ENCODE peak calls at places on chromosomes 3 and 15, in seven cellular contexts. One of them, this sample, is unnamed.

GRCh38 chr15:78808550-78808949 is 2.7 kb downstream of the ADAMTS7 start:
- DNase-seq in heart left ventricle: peak; percentile 76
- DNase-seq in body of pancreas: no peak
- DNase-seq in RWPE1: peak; percentile 42
- DNase-seq in upper lobe of right lung: no peak
- DNase-seq in AG04450: no peak
- DNase-seq in ovary: no peak
- DNase-seq in this sample: no peak

GRCh38 chr3:39096775-39097174 is 10.7 kb downstream of the GORASP1 start:
- DNase-seq in RWPE1: no peak
- DNase-seq in heart left ventricle: no peak
- DNase-seq in upper lobe of right lung: no peak
- DNase-seq in body of pancreas: peak; percentile 50
- DNase-seq in ovary: no peak
- DNase-seq in AG04450: no peak
- DNase-seq in this sample: no peak

GRCh38 chr15:28105793-28106192 is 6.7 kb upstream of the OCA2 start:
- DNase-seq in RWPE1: no peak
- DNase-seq in AG04450: no peak
- DNase-seq in ovary: peak; percentile 8
- DNase-seq in upper lobe of right lung: no peak
- DNase-seq in body of pancreas: no peak
- DNase-seq in heart left ventricle: no peak
- DNase-seq in this sample: no peak

GRCh38 chr3:139288266-139288821 is 55.5 kb upstream of the MRPS22 start:
- DNase-seq in RWPE1: no peak
- DNase-seq in body of pancreas: peak; percentile 79
- DNase-seq in AG04450: no peak
- DNase-seq in ovary: no peak
- DNase-seq in heart left ventricle: peak; percentile 80
- DNase-seq in upper lobe of right lung: peak; percentile 58
- DNase-seq in this sample: peak; percentile 64

GRCh38 chr3:16789344-16790100 is 95.2 kb upstream of the PLCL2 start:
- DNase-seq in heart left ventricle: no peak
- DNase-seq in ovary: no peak
- DNase-seq in RWPE1: no peak
- DNase-seq in AG04450: no peak
- DNase-seq in body of pancreas: no peak
- DNase-seq in upper lobe of right lung: no peak
- DNase-seq in this sample: no peak

GRCh38 chr3:170419301-170420087 is 826 bp downstream of the CLDN11 start:
- DNase-seq in heart left ventricle: peak; percentile 34
- DNase-seq in ovary: peak; percentile 76
- DNase-seq in AG04450: no peak
- DNase-seq in RWPE1: no peak
- DNase-seq in body of pancreas: no peak
- DNase-seq in upper lobe of right lung: no peak
- DNase-seq in this sample: peak; percentile 49

GRCh38 chr3:192887701-192888100 is 30.0 kb downstream of the MB21D2 start:
- DNase-seq in body of pancreas: no peak
- DNase-seq in AG04450: no peak
- DNase-seq in RWPE1: no peak
- DNase-seq in upper lobe of right lung: no peak
- DNase-seq in heart left ventricle: no peak
- DNase-seq in ovary: no peak
- DNase-seq in this sample: no peak

GRCh38 chr3:52067046-52067445 is 10.7 kb upstream of the DUSP7 start:
- DNase-seq in ovary: no peak
- DNase-seq in AG04450: no peak
- DNase-seq in heart left ventricle: no peak
- DNase-seq in upper lobe of right lung: no peak
- DNase-seq in RWPE1: no peak
- DNase-seq in body of pancreas: no peak
- DNase-seq in this sample: no peak

GRCh38 chr15:29687939-29688884 is 134.1 kb downstream of the TJP1 start:
- DNase-seq in ovary: no peak
- DNase-seq in RWPE1: no peak
- DNase-seq in AG04450: no peak
- DNase-seq in upper lobe of right lung: no peak
- DNase-seq in body of pancreas: peak; percentile 32
- DNase-seq in heart left ventricle: no peak
- DNase-seq in this sample: no peak

GRCh38 chr3:72892870-72893269 is 5.0 kb downstream of the GXYLT2 start:
- DNase-seq in upper lobe of right lung: no peak
- DNase-seq in heart left ventricle: no peak
- DNase-seq in ovary: no peak
- DNase-seq in body of pancreas: no peak
- DNase-seq in RWPE1: no peak
- DNase-seq in AG04450: no peak
- DNase-seq in this sample: no peak

GRCh38 chr3:85081191-85081895 is 122.6 kb downstream of the CADM2 start:
- DNase-seq in ovary: no peak
- DNase-seq in RWPE1: peak; percentile 0
- DNase-seq in heart left ventricle: no peak
- DNase-seq in AG04450: no peak
- DNase-seq in body of pancreas: no peak
- DNase-seq in upper lobe of right lung: no peak
- DNase-seq in this sample: no peak

GRCh38 chr3:111260878-111261277 is 189.3 kb downstream of the NECTIN3 start:
- DNase-seq in RWPE1: no peak
- DNase-seq in ovary: no peak
- DNase-seq in body of pancreas: no peak
- DNase-seq in AG04450: no peak
- DNase-seq in heart left ventricle: no peak
- DNase-seq in upper lobe of right lung: no peak
- DNase-seq in this sample: no peak

GRCh38 chr3:126186271-126186670 is 5.9 kb upstream of the ALDH1L1 start:
- DNase-seq in heart left ventricle: no peak
- DNase-seq in ovary: no peak
- DNase-seq in upper lobe of right lung: no peak
- DNase-seq in AG04450: no peak
- DNase-seq in RWPE1: no peak
- DNase-seq in body of pancreas: no peak
- DNase-seq in this sample: no peak

GRCh38 chr3:13217253-13217652 is 144.0 kb upstream of the IQSEC1 start:
- DNase-seq in ovary: no peak
- DNase-seq in AG04450: no peak
- DNase-seq in upper lobe of right lung: no peak
- DNase-seq in RWPE1: no peak
- DNase-seq in body of pancreas: no peak
- DNase-seq in heart left ventricle: no peak
- DNase-seq in this sample: no peak

GRCh38 chr3:71046791-71047190 is 536.7 kb downstream of the FOXP1 start:
- DNase-seq in heart left ventricle: no peak
- DNase-seq in ovary: no peak
- DNase-seq in upper lobe of right lung: no peak
- DNase-seq in body of pancreas: no peak
- DNase-seq in AG04450: no peak
- DNase-seq in RWPE1: no peak
- DNase-seq in this sample: no peak

GRCh38 chr3:71048948-71049347 is 534.6 kb downstream of the FOXP1 start:
- DNase-seq in heart left ventricle: no peak
- DNase-seq in upper lobe of right lung: no peak
- DNase-seq in RWPE1: no peak
- DNase-seq in AG04450: no peak
- DNase-seq in body of pancreas: no peak
- DNase-seq in ovary: no peak
- DNase-seq in this sample: no peak

GRCh38 chr3:71047616-71048531 is 535.7 kb downstream of the FOXP1 start:
- DNase-seq in ovary: no peak
- DNase-seq in RWPE1: no peak
- DNase-seq in body of pancreas: no peak
- DNase-seq in AG04450: no peak
- DNase-seq in heart left ventricle: no peak
- DNase-seq in upper lobe of right lung: no peak
- DNase-seq in this sample: no peak

GRCh38 chr3:71045917-71046282 is 537.6 kb downstream of the FOXP1 start:
- DNase-seq in RWPE1: no peak
- DNase-seq in AG04450: no peak
- DNase-seq in heart left ventricle: no peak
- DNase-seq in body of pancreas: no peak
- DNase-seq in upper lobe of right lung: no peak
- DNase-seq in ovary: no peak
- DNase-seq in this sample: no peak

GRCh38 chr3:71045212-71045916 is 538.2 kb downstream of the FOXP1 start:
- DNase-seq in body of pancreas: no peak
- DNase-seq in upper lobe of right lung: no peak
- DNase-seq in RWPE1: no peak
- DNase-seq in AG04450: no peak
- DNase-seq in heart left ventricle: no peak
- DNase-seq in ovary: no peak
- DNase-seq in this sample: no peak
- H3K27ac ChIP-seq in body of pancreas: no peak overlapping the region
- H3K27ac ChIP-seq in upper lobe of right lung: no peak overlapping the region
- H3K27ac ChIP-seq in RWPE1: no peak overlapping the region
- H3K27ac ChIP-seq in AG04450: no peak overlapping the region
- H3K27ac ChIP-seq in heart left ventricle: no peak overlapping the region
- H3K27ac ChIP-seq in ovary: no peak overlapping the region
- H3K27ac ChIP-seq in this sample: no peak overlapping the region

GRCh38 chr15:32794973-32795372 is 77.2 kb downstream of the GREM1 start:
- DNase-seq in heart left ventricle: no peak
- DNase-seq in ovary: no peak
- DNase-seq in AG04450: no peak
- DNase-seq in body of pancreas: no peak
- DNase-seq in upper lobe of right lung: no peak
- DNase-seq in RWPE1: no peak
- DNase-seq in this sample: no peak
- H3K27ac ChIP-seq in heart left ventricle: no peak overlapping the region
- H3K27ac ChIP-seq in ovary: no peak overlapping the region
- H3K27ac ChIP-seq in AG04450: no peak overlapping the region
- H3K27ac ChIP-seq in body of pancreas: no peak overlapping the region
- H3K27ac ChIP-seq in upper lobe of right lung: no peak overlapping the region
- H3K27ac ChIP-seq in RWPE1: no peak overlapping the region
- H3K27ac ChIP-seq in this sample: no peak overlapping the region

DNA sequence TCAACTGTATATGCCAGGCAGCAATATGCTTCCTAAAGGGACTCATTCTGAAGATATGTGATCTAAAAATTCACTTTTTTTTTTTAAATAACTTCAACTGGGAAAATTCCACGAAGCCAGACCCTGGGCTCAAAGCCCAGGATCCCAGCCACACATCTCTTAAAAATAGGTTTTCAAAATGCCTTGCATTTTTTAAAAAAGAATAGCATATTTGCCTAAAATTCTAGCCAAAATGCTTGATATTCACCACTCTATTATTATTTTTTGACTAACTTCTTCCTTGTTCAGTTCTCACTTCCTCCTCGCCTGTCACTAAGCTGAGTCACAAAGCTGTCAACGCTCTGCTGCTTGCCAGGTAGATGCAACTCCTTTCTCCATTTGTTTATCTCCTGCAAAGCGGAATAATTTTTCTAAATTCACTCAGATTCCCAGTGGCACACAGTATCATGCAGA is 28.0 kb upstream of the VGLL4 start:
- DNase-seq in RWPE1: no peak
- DNase-seq in heart left ventricle: peak; percentile 43
- DNase-seq in ovary: no peak
- DNase-seq in AG04450: no peak
- DNase-seq in upper lobe of right lung: no peak
- DNase-seq in body of pancreas: peak; percentile 33
- DNase-seq in this sample: no peak
- H3K27ac ChIP-seq in RWPE1: no peak overlapping the region
- H3K27ac ChIP-seq in heart left ventricle: no peak overlapping the region
- H3K27ac ChIP-seq in ovary: no peak overlapping the region
- H3K27ac ChIP-seq in AG04450: no peak overlapping the region
- H3K27ac ChIP-seq in upper lobe of right lung: no peak overlapping the region
- H3K27ac ChIP-seq in body of pancreas: peak overlapping the region; percentile 68
- H3K27ac ChIP-seq in this sample: no peak overlapping the region

GRCh38 chr3:141386611-141387110 is 18.4 kb downstream of the ZBTB38 start:
- DNase-seq in upper lobe of right lung: no peak
- DNase-seq in AG04450: no peak
- DNase-seq in RWPE1: no peak
- DNase-seq in body of pancreas: no peak
- DNase-seq in ovary: no peak
- DNase-seq in heart left ventricle: no peak
- DNase-seq in this sample: no peak
- H3K27ac ChIP-seq in upper lobe of right lung: peak overlapping the region; percentile 7
- H3K27ac ChIP-seq in AG04450: peak overlapping the region; percentile 83
- H3K27ac ChIP-seq in RWPE1: no peak overlapping the region
- H3K27ac ChIP-seq in body of pancreas: no peak overlapping the region
- H3K27ac ChIP-seq in ovary: no peak overlapping the region
- H3K27ac ChIP-seq in heart left ventricle: no peak overlapping the region
- H3K27ac ChIP-seq in this sample: no peak overlapping the region

GRCh38 chr3:185149591-185149990 is 3.3 kb downstream of the C3orf70 start:
- DNase-seq in body of pancreas: no peak
- DNase-seq in RWPE1: no peak
- DNase-seq in heart left ventricle: no peak
- DNase-seq in ovary: no peak
- DNase-seq in upper lobe of right lung: no peak
- DNase-seq in AG04450: no peak
- DNase-seq in this sample: no peak
- H3K27ac ChIP-seq in body of pancreas: no peak overlapping the region
- H3K27ac ChIP-seq in RWPE1: no peak overlapping the region
- H3K27ac ChIP-seq in heart left ventricle: no peak overlapping the region
- H3K27ac ChIP-seq in ovary: no peak overlapping the region
- H3K27ac ChIP-seq in upper lobe of right lung: no peak overlapping the region
- H3K27ac ChIP-seq in AG04450: no peak overlapping the region
- H3K27ac ChIP-seq in this sample: peak overlapping the region; percentile 83

DNA sequence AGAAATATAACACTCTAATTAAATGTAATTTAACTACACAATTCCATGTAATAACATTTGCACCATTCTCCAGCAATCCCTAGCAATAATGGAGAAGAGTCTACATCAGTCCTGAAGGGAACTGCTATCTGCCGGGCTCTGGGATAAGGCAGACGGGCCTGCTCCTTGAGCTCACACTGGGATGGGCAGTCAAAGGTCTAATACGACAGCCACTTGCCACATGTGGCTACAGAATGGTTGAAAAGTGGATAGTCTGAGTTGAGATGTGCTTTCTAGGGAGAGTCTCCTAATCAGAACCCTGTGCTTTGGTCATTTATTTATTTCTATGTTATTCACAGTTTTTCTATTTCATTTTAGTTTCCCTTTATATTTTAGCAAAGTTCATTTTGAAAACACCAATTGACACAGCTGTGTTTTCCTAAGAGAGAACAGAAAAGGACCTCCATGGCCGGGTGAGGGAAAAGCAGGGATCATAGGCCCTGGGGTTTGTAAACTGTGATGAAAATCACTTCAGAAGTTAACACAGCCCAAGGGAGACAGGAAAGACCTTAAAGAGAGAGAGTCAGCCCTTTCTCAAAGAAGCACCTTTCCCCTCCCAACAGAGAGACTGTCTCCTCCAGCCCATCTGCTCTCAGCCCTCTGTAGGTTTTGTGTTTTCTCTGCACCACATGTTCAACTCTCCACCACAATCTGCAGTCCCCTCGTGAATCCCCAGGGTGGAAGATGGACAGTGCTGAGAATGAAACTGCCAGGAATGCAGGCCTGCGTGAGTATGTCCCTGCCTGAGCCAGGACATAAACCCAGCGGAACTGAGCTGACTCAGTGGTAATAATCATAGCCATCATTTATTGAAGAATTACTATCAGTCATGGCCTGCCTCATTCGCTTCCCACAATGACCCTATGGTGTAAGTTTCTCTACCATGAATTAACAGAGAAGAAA is 11.6 kb downstream of the FSIP1 start:
- DNase-seq in RWPE1: no peak
- DNase-seq in body of pancreas: no peak
- DNase-seq in AG04450: no peak
- DNase-seq in upper lobe of right lung: no peak
- DNase-seq in ovary: peak; percentile 24
- DNase-seq in heart left ventricle: no peak
- DNase-seq in this sample: no peak
- H3K27ac ChIP-seq in RWPE1: no peak overlapping the region
- H3K27ac ChIP-seq in body of pancreas: peak overlapping the region; percentile 10
- H3K27ac ChIP-seq in AG04450: peak overlapping the region; percentile 76
- H3K27ac ChIP-seq in upper lobe of right lung: peak overlapping the region; percentile 25
- H3K27ac ChIP-seq in ovary: no peak overlapping the region
- H3K27ac ChIP-seq in heart left ventricle: peak overlapping the region; percentile 16
- H3K27ac ChIP-seq in this sample: peak overlapping the region; percentile 70